ENCODE peak calls at places on chromosomes 13 and 19, in eight cellular contexts. One of them, this sample, is unnamed.
A peak's percentile ranks its signal among the peaks of the same experiment; 100 is the strongest.

GRCh38 chr13:49499889-49500660 is 4.3 kb downstream of the PHF11 start:
- DNase-seq in naive thymus-derived CD4-positive, alpha-beta T cell: no peak
- DNase-seq in lung: no peak
- DNase-seq in A673: no peak
- DNase-seq in endodermal cell: no peak
- DNase-seq in A549: no peak
- DNase-seq in breast epithelium: no peak
- DNase-seq in CD4-positive, CD25-positive, alpha-beta regulatory T cell: no peak
- DNase-seq in this sample: no peak

GRCh38 chr19:5992756-5993155 is 14.8 kb upstream of the RANBP3 start:
- DNase-seq in naive thymus-derived CD4-positive, alpha-beta T cell: no peak
- DNase-seq in lung: no peak
- DNase-seq in A673: no peak
- DNase-seq in endodermal cell: no peak
- DNase-seq in A549: no peak
- DNase-seq in breast epithelium: no peak
- DNase-seq in CD4-positive, CD25-positive, alpha-beta regulatory T cell: no peak
- DNase-seq in this sample: no peak

GRCh38 chr19:45597425-45598111 is 4.4 kb downstream of the GPR4 start:
- DNase-seq in naive thymus-derived CD4-positive, alpha-beta T cell: no peak
- DNase-seq in lung: no peak
- DNase-seq in A673: no peak
- DNase-seq in endodermal cell: peak; percentile 60
- DNase-seq in A549: no peak
- DNase-seq in breast epithelium: no peak
- DNase-seq in CD4-positive, CD25-positive, alpha-beta regulatory T cell: no peak
- DNase-seq in this sample: no peak

GRCh38 chr13:32142956-32143375 is 111.4 kb downstream of the FRY start:
- DNase-seq in naive thymus-derived CD4-positive, alpha-beta T cell: no peak
- DNase-seq in lung: no peak
- DNase-seq in A673: no peak
- DNase-seq in endodermal cell: peak; percentile 60
- DNase-seq in A549: peak; percentile 10
- DNase-seq in breast epithelium: no peak
- DNase-seq in CD4-positive, CD25-positive, alpha-beta regulatory T cell: no peak
- DNase-seq in this sample: no peak

GRCh38 chr13:42028113-42028799 is 20.2 kb upstream of the DGKH start:
- DNase-seq in naive thymus-derived CD4-positive, alpha-beta T cell: no peak
- DNase-seq in lung: no peak
- DNase-seq in A673: no peak
- DNase-seq in endodermal cell: no peak
- DNase-seq in A549: peak; percentile 53
- DNase-seq in breast epithelium: no peak
- DNase-seq in CD4-positive, CD25-positive, alpha-beta regulatory T cell: no peak
- DNase-seq in this sample: no peak

GRCh38 chr13:101520672-101521071 is 68.2 kb downstream of the ITGBL1 start:
- DNase-seq in naive thymus-derived CD4-positive, alpha-beta T cell: no peak
- DNase-seq in lung: no peak
- DNase-seq in A673: peak; percentile 37
- DNase-seq in endodermal cell: no peak
- DNase-seq in A549: no peak
- DNase-seq in breast epithelium: no peak
- DNase-seq in CD4-positive, CD25-positive, alpha-beta regulatory T cell: no peak
- DNase-seq in this sample: no peak

GRCh38 chr13:80979035-80979641 is 638.2 kb upstream of the SPRY2 start:
- DNase-seq in naive thymus-derived CD4-positive, alpha-beta T cell: no peak
- DNase-seq in lung: peak; percentile 42
- DNase-seq in A673: peak; percentile 77
- DNase-seq in endodermal cell: peak; percentile 69
- DNase-seq in A549: peak; percentile 70
- DNase-seq in breast epithelium: no peak
- DNase-seq in CD4-positive, CD25-positive, alpha-beta regulatory T cell: no peak
- DNase-seq in this sample: no peak

GRCh38 chr13:50994651-50995050 is 85.1 kb downstream of the RNASEH2B start:
- DNase-seq in naive thymus-derived CD4-positive, alpha-beta T cell: no peak
- DNase-seq in lung: no peak
- DNase-seq in A673: no peak
- DNase-seq in endodermal cell: no peak
- DNase-seq in A549: no peak
- DNase-seq in breast epithelium: no peak
- DNase-seq in CD4-positive, CD25-positive, alpha-beta regulatory T cell: no peak
- DNase-seq in this sample: no peak

GRCh38 chr19:15108145-15108844 is 1.1 kb downstream of the SYDE1 start:
- DNase-seq in naive thymus-derived CD4-positive, alpha-beta T cell: no peak
- DNase-seq in lung: no peak
- DNase-seq in A673: no peak
- DNase-seq in endodermal cell: peak; percentile 62
- DNase-seq in A549: no peak
- DNase-seq in breast epithelium: no peak
- DNase-seq in CD4-positive, CD25-positive, alpha-beta regulatory T cell: no peak
- DNase-seq in this sample: peak; percentile 49

GRCh38 chr13:100664171-100664900 is 10.3 kb downstream of the TMTC4 start:
- DNase-seq in naive thymus-derived CD4-positive, alpha-beta T cell: no peak
- DNase-seq in lung: no peak
- DNase-seq in A673: no peak
- DNase-seq in endodermal cell: no peak
- DNase-seq in A549: no peak
- DNase-seq in breast epithelium: no peak
- DNase-seq in CD4-positive, CD25-positive, alpha-beta regulatory T cell: no peak
- DNase-seq in this sample: no peak

GRCh38 chr19:47274891-47275865 is 493 bp downstream of the INAFM1 start:
- DNase-seq in naive thymus-derived CD4-positive, alpha-beta T cell: peak; percentile 34
- DNase-seq in lung: no peak
- DNase-seq in A673: no peak
- DNase-seq in endodermal cell: peak; percentile 75
- DNase-seq in A549: no peak
- DNase-seq in breast epithelium: no peak
- DNase-seq in CD4-positive, CD25-positive, alpha-beta regulatory T cell: peak; percentile 20
- DNase-seq in this sample: peak; percentile 39

DNA sequence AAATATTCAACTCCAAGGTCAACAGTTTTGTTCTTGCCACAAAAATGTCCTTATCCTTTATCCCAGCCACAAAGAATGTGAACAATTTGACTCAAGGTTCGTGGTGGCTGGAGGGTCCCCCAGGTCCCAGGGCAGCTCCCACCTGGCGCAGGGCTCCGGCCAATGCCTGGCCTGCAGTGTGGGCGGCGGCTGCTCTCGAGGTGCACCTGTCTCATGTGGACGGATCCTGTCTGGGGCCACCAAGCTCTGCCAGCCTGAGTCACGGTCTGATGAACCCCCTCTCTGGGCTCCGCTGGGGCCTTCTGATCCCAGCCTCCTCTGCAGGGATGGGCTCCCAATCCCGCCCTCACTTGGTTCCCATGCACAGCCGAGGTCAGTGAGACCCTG is 49.4 kb downstream of the GAS6 start:
- DNase-seq in naive thymus-derived CD4-positive, alpha-beta T cell: no peak
- DNase-seq in lung: no peak
- DNase-seq in A673: no peak
- DNase-seq in endodermal cell: no peak
- DNase-seq in A549: no peak
- DNase-seq in breast epithelium: no peak
- DNase-seq in CD4-positive, CD25-positive, alpha-beta regulatory T cell: no peak
- DNase-seq in this sample: no peak
- H3K4me1 ChIP-seq in naive thymus-derived CD4-positive, alpha-beta T cell: peaks cover 10% of the 10 kb centered on the region
- H3K4me1 ChIP-seq in lung: no peaks in the 10 kb centered on the region
- H3K4me1 ChIP-seq in A673: no peaks in the 10 kb centered on the region
- H3K4me1 ChIP-seq in endodermal cell: no peaks in the 10 kb centered on the region
- H3K4me1 ChIP-seq in A549: peaks cover 8% of the 10 kb centered on the region
- H3K4me1 ChIP-seq in breast epithelium: peaks cover 13% of the 10 kb centered on the region
- H3K4me1 ChIP-seq in CD4-positive, CD25-positive, alpha-beta regulatory T cell: peaks cover 6% of the 10 kb centered on the region
- H3K4me1 ChIP-seq in this sample: peaks cover 19% of the 10 kb centered on the region

GRCh38 chr13:112586334-112586733 is 1.6 kb downstream of the TUBGCP3 start:
- DNase-seq in naive thymus-derived CD4-positive, alpha-beta T cell: no peak
- DNase-seq in lung: no peak
- DNase-seq in A673: no peak
- DNase-seq in endodermal cell: no peak
- DNase-seq in A549: no peak
- DNase-seq in breast epithelium: no peak
- DNase-seq in CD4-positive, CD25-positive, alpha-beta regulatory T cell: no peak
- DNase-seq in this sample: no peak

GRCh38 chr13:112580912-112581311 is 7.0 kb downstream of the TUBGCP3 start:
- DNase-seq in naive thymus-derived CD4-positive, alpha-beta T cell: no peak
- DNase-seq in lung: no peak
- DNase-seq in A673: no peak
- DNase-seq in endodermal cell: no peak
- DNase-seq in A549: no peak
- DNase-seq in breast epithelium: no peak
- DNase-seq in CD4-positive, CD25-positive, alpha-beta regulatory T cell: no peak
- DNase-seq in this sample: no peak

GRCh38 chr13:112582305-112582704 is 5.6 kb downstream of the TUBGCP3 start:
- DNase-seq in naive thymus-derived CD4-positive, alpha-beta T cell: no peak
- DNase-seq in lung: no peak
- DNase-seq in A673: no peak
- DNase-seq in endodermal cell: no peak
- DNase-seq in A549: no peak
- DNase-seq in breast epithelium: no peak
- DNase-seq in CD4-positive, CD25-positive, alpha-beta regulatory T cell: no peak
- DNase-seq in this sample: no peak

GRCh38 chr13:112580211-112580610 is 7.7 kb downstream of the TUBGCP3 start:
- DNase-seq in naive thymus-derived CD4-positive, alpha-beta T cell: no peak
- DNase-seq in lung: no peak
- DNase-seq in A673: no peak
- DNase-seq in endodermal cell: no peak
- DNase-seq in A549: no peak
- DNase-seq in breast epithelium: no peak
- DNase-seq in CD4-positive, CD25-positive, alpha-beta regulatory T cell: no peak
- DNase-seq in this sample: no peak

GRCh38 chr13:112583592-112584277 is 4.2 kb downstream of the TUBGCP3 start:
- DNase-seq in naive thymus-derived CD4-positive, alpha-beta T cell: no peak
- DNase-seq in lung: peak; percentile 67
- DNase-seq in A673: no peak
- DNase-seq in endodermal cell: no peak
- DNase-seq in A549: no peak
- DNase-seq in breast epithelium: no peak
- DNase-seq in CD4-positive, CD25-positive, alpha-beta regulatory T cell: no peak
- DNase-seq in this sample: peak; percentile 32
- H3K4me3 ChIP-seq in naive thymus-derived CD4-positive, alpha-beta T cell: no peak overlapping the region
- H3K4me3 ChIP-seq in lung: no peak overlapping the region
- H3K4me3 ChIP-seq in A673: no peak overlapping the region
- H3K4me3 ChIP-seq in endodermal cell: no peak overlapping the region
- H3K4me3 ChIP-seq in A549: no peak overlapping the region
- H3K4me3 ChIP-seq in breast epithelium: no peak overlapping the region
- H3K4me3 ChIP-seq in CD4-positive, CD25-positive, alpha-beta regulatory T cell: no peak overlapping the region
- H3K4me3 ChIP-seq in this sample: no peak overlapping the region

GRCh38 chr19:38841180-38841766 is 8.5 kb downstream of the HNRNPL start:
- DNase-seq in naive thymus-derived CD4-positive, alpha-beta T cell: no peak
- DNase-seq in lung: no peak
- DNase-seq in A673: no peak
- DNase-seq in endodermal cell: no peak
- DNase-seq in A549: no peak
- DNase-seq in breast epithelium: no peak
- DNase-seq in CD4-positive, CD25-positive, alpha-beta regulatory T cell: no peak
- DNase-seq in this sample: no peak

GRCh38 chr19:38844093-38844686 is 5.6 kb downstream of the HNRNPL start:
- DNase-seq in naive thymus-derived CD4-positive, alpha-beta T cell: no peak
- DNase-seq in lung: no peak
- DNase-seq in A673: no peak
- DNase-seq in endodermal cell: no peak
- DNase-seq in A549: no peak
- DNase-seq in breast epithelium: no peak
- DNase-seq in CD4-positive, CD25-positive, alpha-beta regulatory T cell: no peak
- DNase-seq in this sample: peak; percentile 23

GRCh38 chr19:38841787-38842438 is 7.9 kb downstream of the HNRNPL start:
- DNase-seq in naive thymus-derived CD4-positive, alpha-beta T cell: no peak
- DNase-seq in lung: no peak
- DNase-seq in A673: no peak
- DNase-seq in endodermal cell: no peak
- DNase-seq in A549: no peak
- DNase-seq in breast epithelium: no peak
- DNase-seq in CD4-positive, CD25-positive, alpha-beta regulatory T cell: peak; percentile 63
- DNase-seq in this sample: peak; percentile 38

GRCh38 chr19:38843175-38843758 is 6.5 kb downstream of the HNRNPL start:
- DNase-seq in naive thymus-derived CD4-positive, alpha-beta T cell: no peak
- DNase-seq in lung: no peak
- DNase-seq in A673: no peak
- DNase-seq in endodermal cell: no peak
- DNase-seq in A549: peak; percentile 13
- DNase-seq in breast epithelium: no peak
- DNase-seq in CD4-positive, CD25-positive, alpha-beta regulatory T cell: no peak
- DNase-seq in this sample: no peak

DNA sequence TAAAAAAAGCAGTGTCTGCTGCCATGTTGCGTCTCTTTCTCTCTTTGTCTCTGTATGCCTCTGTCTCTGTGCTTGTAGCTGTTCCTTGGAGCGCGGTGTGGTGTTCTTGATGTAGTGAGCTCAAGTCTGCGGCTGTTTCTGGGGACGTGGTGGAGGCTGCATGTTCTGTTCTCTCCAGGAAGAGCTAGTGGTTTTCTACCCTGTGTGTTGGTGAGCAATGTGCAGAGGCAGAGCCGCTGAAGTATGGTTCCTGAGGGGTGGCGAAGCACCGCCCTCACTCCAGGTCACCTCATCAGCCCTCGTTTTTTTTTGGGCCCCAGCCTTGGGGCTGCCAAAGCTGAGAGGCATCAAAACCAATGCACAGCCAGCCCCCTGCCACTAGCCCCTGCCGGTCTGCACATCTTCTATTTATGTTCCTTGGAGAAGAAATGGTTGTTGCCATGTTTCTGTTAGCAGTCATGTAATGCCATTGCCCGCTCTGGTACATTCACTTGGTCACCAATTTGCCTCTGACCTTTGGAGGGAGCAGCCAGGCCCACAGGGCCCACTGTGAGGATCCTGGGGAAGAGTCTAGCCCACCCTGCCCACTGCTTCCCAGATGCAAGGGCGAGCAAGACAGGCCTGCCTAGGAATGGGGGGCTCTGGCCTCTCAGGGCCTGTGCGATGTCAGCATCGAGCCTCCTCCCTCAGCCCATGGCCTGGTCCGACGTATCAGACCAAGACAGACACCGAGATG is 7.2 kb downstream of the HNRNPL start:
- DNase-seq in naive thymus-derived CD4-positive, alpha-beta T cell: peak; percentile 57
- DNase-seq in lung: no peak
- DNase-seq in A673: no peak
- DNase-seq in endodermal cell: no peak
- DNase-seq in A549: peak; percentile 23
- DNase-seq in breast epithelium: no peak
- DNase-seq in CD4-positive, CD25-positive, alpha-beta regulatory T cell: peak; percentile 40
- DNase-seq in this sample: peak; percentile 43
- H3K4me1 ChIP-seq in naive thymus-derived CD4-positive, alpha-beta T cell: peaks cover 66% of the 10 kb centered on the region
- H3K4me1 ChIP-seq in lung: peaks cover under 1% of the 10 kb centered on the region
- H3K4me1 ChIP-seq in A673: peaks cover 8% of the 10 kb centered on the region
- H3K4me1 ChIP-seq in endodermal cell: peaks cover 5% of the 10 kb centered on the region
- H3K4me1 ChIP-seq in A549: peaks cover 92% of the 10 kb centered on the region
- H3K4me1 ChIP-seq in breast epithelium: peaks cover 5% of the 10 kb centered on the region
- H3K4me1 ChIP-seq in CD4-positive, CD25-positive, alpha-beta regulatory T cell: peaks cover 75% of the 10 kb centered on the region
- H3K4me1 ChIP-seq in this sample: peaks cover 88% of the 10 kb centered on the region

DNA sequence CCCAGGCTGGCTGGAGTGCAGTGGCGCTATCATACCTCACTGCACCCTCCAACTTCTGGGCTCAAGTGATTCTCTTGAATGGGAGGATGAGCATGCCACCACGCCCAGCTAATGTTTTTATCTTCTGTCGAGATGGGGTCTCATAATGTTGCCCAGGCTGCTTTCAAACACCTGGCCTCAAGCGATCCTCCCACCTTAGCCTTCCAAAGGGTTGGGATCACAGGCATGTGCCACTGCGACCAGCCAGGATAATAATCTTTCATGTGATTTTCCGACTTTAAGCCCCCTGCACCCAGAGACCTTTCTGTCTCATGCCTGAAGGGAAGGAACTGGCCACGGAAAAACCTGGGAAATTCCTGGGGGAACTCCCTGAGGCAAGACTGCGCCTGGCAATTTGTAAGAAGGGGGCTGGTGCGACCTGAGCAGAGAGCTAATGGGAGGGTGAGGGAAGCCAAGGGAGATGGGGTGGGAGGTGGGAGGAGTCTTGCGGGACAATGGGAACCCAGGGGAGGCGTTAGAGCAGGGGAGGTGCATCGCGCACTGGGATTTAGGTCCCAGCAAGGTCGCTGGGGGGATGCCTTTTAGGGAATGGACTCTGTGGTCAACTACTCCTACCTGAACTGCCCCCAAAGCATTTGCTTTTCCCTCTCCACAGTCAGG is 1.2 kb upstream of the CCDC124 start:
- DNase-seq in naive thymus-derived CD4-positive, alpha-beta T cell: no peak
- DNase-seq in lung: no peak
- DNase-seq in A673: no peak
- DNase-seq in endodermal cell: peak; percentile 93
- DNase-seq in A549: no peak
- DNase-seq in breast epithelium: no peak
- DNase-seq in CD4-positive, CD25-positive, alpha-beta regulatory T cell: no peak
- DNase-seq in this sample: no peak
- H3K4me3 ChIP-seq in naive thymus-derived CD4-positive, alpha-beta T cell: peak overlapping the region; percentile 69
- H3K4me3 ChIP-seq in lung: no peak overlapping the region
- H3K4me3 ChIP-seq in A673: peak overlapping the region; percentile 85
- H3K4me3 ChIP-seq in endodermal cell: peak overlapping the region; percentile 92
- H3K4me3 ChIP-seq in A549: no peak overlapping the region
- H3K4me3 ChIP-seq in breast epithelium: peak overlapping the region; percentile 100
- H3K4me3 ChIP-seq in CD4-positive, CD25-positive, alpha-beta regulatory T cell: peak overlapping the region; percentile 78
- H3K4me3 ChIP-seq in this sample: peak overlapping the region; percentile 81

This sample was measured in psoas muscle.